ENCODE peak calls at places on chromosomes 12 and 14, in five cellular contexts. P is IMR-90, O is H9, M is neuronal stem cell, A is H1. N is an unnamed sample.

GRCh38 chr14:92385561-92385960 is 62.6 kb downstream of the SLC24A4 start:
- DNase-seq in P (no peak), O (no peak), M (no peak), A (no peak), N (no peak)

GRCh38 chr12:79935624-79936040 is 735 bp upstream of the PPP1R12A start:
- DNase-seq in P (peak), O (no peak), M (peak), A (no peak), N (no peak)

GRCh38 chr12:114011711-114012110 is 45.6 kb upstream of the RBM19 start:
- DNase-seq in P (no peak), O (no peak), M (no peak), A (no peak), N (no peak)

GRCh38 chr14:61537567-61538463 is 157.5 kb upstream of the HIF1A start:
- DNase-seq in P (peak), O (peak), M (no peak), A (peak), N (peak)

GRCh38 chr14:56817396-56817921 is 7.2 kb upstream of the OTX2 start:
- DNase-seq in P (no peak), O (peak), M (no peak), A (no peak), N (no peak)

GRCh38 chr12:48977290-48978281 is 536 bp upstream of the WNT1 start:
- DNase-seq in P (peak), O (peak), M (no peak), A (no peak), N (peak)

GRCh38 chr14:89336338-89336737 is 80.7 kb downstream of the FOXN3 start:
- DNase-seq in P (no peak), O (no peak), M (no peak), A (no peak), N (no peak)

GRCh38 chr14:71328183-71328582 is 420.9 kb downstream of the PCNX1 start:
- DNase-seq in P (no peak), O (no peak), M (no peak), A (no peak), N (no peak)

GRCh38 chr12:57893460-57894353 is 47.2 kb upstream of the CTDSP2 start:
- DNase-seq in P (peak), O (peak), M (no peak), A (no peak), N (peak)

GRCh38 chr12:60257063-60257462 is 661.2 kb downstream of the SLC16A7 start:
- DNase-seq in P (peak), O (no peak), M (no peak), A (no peak), N (peak)

GRCh38 chr14:60482743-60483142 is 3.1 kb downstream of the C14orf39 start:
- DNase-seq in P (peak), O (no peak), M (no peak), A (no peak), N (no peak)

GRCh38 chr12:132761032-132761910 is at the start of gene ANKLE2:
- DNase-seq in P (peak), O (no peak), M (peak), A (no peak), N (peak)

GRCh38 chr12:75568387-75568786 is 57.0 kb upstream of the KRR1 start:
- DNase-seq in P (peak), O (no peak), M (no peak), A (no peak), N (peak)

GRCh38 chr14:61565181-61565580 is 130.1 kb upstream of the HIF1A start:
- DNase-seq in P (peak), O (no peak), M (no peak), A (no peak), N (peak)

GRCh38 chr14:69991422-69991821 is 112.2 kb downstream of the SMOC1 start:
- DNase-seq in P (no peak), O (no peak), M (no peak), A (no peak), N (no peak)

DNA sequence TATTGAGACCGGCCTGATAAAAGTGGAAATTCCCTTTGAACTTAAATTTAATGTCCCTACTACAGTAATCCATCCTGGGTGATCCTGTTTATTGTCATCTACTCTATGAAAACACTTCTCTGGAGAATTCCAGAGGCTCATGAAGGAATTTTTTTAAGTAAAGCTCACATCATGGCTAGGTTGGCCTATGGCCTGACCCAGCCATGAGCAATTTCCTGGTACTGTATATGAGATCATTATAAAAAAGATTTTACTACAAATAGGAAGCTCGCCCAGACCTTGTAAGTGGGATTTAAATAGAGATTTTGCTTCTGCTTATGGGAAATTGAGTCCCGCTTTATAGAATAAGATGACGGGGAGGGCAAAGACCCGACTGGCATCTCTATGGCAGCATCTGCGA is 215.5 kb downstream of the DPF3 start:
- DNase-seq in P (peak), O (no peak), M (no peak), A (no peak), N (peak)
- H2AK5ac ChIP-seq in P (peak), O (no peak), M (no peak), A (no peak), N (no peak)

DNA sequence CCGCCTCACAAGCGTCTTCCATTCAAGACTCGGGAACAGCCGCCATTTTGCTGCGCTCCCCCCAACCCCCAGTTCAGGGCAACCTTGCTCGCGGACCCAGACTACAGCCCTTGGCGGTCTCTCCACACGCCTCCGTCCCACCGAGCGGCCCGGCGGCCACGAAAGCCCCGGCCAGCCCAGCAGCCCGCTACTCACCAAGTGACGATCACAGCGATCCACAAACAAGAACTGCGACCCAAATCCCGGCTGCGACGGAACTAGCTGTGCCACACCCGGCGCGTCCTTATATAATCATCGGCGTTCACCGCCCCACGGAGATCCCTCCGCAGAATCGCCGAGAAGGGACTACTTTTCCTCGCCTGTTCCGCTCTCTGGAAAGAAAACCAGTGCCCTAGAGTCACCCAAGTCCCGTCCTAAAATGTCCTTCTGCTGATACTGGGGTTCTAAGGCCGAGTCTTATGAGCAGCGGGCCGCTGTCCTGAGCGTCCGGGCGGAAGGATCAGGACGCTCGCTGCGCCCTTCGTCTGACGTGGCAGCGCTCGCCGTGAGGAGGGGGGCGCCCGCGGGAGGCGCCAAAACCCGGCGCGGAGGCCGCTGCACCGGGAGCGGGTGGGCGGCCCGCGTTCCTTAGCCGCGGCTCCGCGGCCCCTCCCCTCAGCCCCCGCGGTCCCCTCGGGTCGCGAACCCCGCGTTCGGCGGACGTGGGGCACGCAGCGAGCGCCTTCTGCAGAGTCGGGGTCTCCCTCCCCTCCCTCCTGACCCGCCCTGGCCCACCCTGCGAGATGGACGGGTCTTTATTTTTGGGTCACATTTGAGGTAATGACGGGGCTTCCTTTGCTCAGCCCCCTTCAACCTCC is at the start of gene UBC:
- DNase-seq in P (peak), O (peak), M (peak), A (no peak), N (peak)
- H2BK15ac ChIP-seq in P (peak), O (no peak), M (peak), A (no peak), N (peak)

DNA sequence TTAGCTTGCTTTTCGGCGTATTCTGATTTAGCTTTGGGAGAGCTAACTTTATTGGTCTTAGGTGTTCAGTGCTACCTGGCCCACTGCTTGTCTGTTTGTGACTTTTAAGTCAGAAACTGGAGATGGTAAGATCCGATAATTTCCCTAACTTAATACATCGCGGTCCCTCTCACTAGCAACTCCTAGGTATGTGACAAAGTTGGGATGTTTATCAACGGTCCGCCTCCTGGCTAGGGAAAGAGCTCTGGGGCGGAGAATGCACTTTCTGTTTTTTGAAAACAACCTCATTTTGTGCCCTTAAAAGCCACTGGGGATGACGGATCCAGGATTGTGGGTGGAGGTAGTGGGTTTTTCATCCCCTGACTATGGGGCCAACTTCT is 1.2 kb downstream of the CDKN1B start:
- DNase-seq in P (no peak), O (no peak), M (no peak), A (no peak), N (peak)
- H3K14ac ChIP-seq in P (peak), O (no peak), M (no peak), A (no peak), N (peak)

GRCh38 chr14:64658201-64658600 is 46.0 kb upstream of the PLEKHG3 start:
- DNase-seq in P (no peak), O (no peak), M (no peak), A (no peak), N (no peak)
- H2AK5ac ChIP-seq in P (no peak), O (no peak), M (no peak), A (no peak), N (no peak)

GRCh38 chr12:5030066-5030465 is 13.6 kb upstream of the KCNA5 start:
- DNase-seq in P (no peak), O (no peak), M (no peak), A (no peak), N (no peak)

GRCh38 chr12:5031958-5032357 is 11.7 kb upstream of the KCNA5 start:
- DNase-seq in P (no peak), O (no peak), M (no peak), A (no peak), N (no peak)

GRCh38 chr12:5033883-5034282 is 9.8 kb upstream of the KCNA5 start:
- DNase-seq in P (no peak), O (no peak), M (no peak), A (no peak), N (no peak)

GRCh38 chr12:5032821-5033220 is 10.9 kb upstream of the KCNA5 start:
- DNase-seq in P (no peak), O (no peak), M (no peak), A (no peak), N (no peak)

GRCh38 chr12:5031242-5031641 is 12.4 kb upstream of the KCNA5 start:
- DNase-seq in P (no peak), O (no peak), M (no peak), A (no peak), N (no peak)
- H2BK15ac ChIP-seq in P (no peak), O (no peak), M (no peak), A (no peak), N (no peak)

DNA sequence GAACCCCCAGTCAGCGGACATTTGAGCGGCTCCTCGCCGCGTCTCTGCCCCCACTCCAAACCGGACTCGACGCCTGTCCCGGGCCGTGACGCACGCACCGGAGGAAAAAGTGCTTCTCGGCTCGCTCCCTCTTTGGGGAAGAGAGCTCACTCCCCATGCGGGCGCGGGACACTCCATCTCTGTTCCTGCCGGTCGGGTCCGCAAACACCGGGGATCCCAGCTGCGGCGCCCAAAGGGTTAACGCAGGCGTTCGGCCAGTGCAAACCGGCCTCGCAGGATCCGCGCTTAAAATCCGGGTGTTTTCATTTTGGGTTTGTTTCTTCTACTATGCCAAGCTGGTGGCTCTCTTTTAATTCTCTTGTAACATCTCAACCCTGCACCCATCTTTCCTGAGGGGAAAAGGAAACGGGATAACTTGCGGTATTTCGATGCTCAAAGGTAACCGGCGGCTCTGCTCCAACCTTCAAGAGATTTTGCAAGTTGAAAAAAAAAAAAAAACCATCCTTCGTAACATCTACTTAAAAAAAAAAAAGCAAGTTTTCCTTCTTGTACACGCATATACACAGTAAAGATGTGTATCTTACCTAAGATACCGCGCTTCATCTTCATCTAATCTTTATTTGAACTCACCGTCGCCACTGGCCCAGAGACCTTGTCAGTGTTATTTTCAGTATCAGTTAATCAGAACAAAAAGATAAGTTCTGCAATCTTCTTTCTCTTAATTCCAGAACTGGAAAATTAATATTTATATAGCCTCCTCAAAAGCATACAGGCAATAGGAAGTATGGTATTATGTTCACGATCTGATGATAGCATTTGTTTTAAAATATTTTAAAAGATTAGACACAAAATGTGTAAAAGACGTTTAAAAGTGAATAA is 1.6 kb upstream of the ATP2B1 start:
- DNase-seq in P (peak), O (peak), M (no peak), A (no peak), N (no peak)
- H3K14ac ChIP-seq in P (peak), O (peak), M (no peak), A (no peak), N (peak)

GRCh38 chr14:104865069-104865630 is at the start of gene CEP170B:
- DNase-seq in P (peak), O (peak), M (no peak), A (no peak), N (peak)

GRCh38 chr14:104865631-104866441 is 768 bp downstream of the CEP170B start:
- DNase-seq in P (peak), O (peak), M (no peak), A (no peak), N (peak)

GRCh38 chr14:104863923-104864266 is 1.2 kb upstream of the CEP170B start:
- DNase-seq in P (no peak), O (no peak), M (no peak), A (no peak), N (no peak)

GRCh38 chr14:104863131-104863862 is 1.8 kb upstream of the CEP170B start:
- DNase-seq in P (no peak), O (no peak), M (no peak), A (no peak), N (no peak)

DNA sequence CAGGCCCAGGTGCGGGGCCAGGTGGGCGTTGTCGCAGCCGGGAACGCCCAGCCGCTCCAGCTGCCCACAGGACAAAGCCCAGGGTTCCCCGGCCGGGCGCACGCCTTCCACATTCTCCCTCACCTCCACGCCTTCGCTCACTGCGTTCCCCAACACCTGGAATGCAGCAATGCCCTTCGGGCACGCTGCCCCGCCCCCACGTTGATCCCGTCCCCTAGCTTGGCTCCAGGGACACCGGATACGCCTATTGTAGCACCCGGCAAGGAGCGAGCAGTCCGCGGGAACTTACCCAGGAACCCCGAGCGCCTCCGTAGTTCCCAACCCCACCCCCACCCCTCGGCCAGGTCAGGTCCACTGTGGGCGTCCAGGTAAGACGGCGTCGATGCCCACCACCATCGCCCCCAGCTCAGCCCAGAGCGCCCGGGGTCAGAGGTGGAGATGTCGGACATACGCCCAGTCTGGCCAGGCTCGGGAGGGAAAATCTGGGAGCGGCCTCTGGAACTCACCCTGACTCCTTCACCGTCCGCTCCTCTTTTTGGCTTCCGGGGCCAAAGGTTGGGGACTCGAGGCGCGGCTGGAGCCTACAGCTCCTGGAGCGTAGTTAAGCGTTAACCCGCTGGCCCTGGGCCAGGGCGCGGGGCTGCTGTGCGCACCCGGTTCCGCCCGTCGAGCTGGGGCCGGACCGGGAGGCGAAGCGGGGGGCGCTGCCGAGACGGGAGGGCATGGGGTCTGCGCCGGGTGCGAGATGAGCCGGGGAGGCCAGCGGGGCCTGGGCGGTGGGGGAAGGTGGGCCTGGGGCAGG is 600 bp upstream of the CEP170B start:
- DNase-seq in P (no peak), O (peak), M (peak), A (peak), N (no peak)
- H2AK5ac ChIP-seq in P (no peak), O (no peak), M (peak), A (peak), N (no peak)